ENCODE peak calls at places on chromosome 15, in eight cellular contexts. One of them, this sample, is unnamed.

GRCh38 chr15:57640935-57641682 is 49.4 kb downstream of the MYZAP start:
- DNase-seq in testis: no peak
- DNase-seq in AG04450: no peak
- DNase-seq in BE2C: peak; percentile 38
- DNase-seq in body of pancreas: peak; percentile 38
- DNase-seq in tibial nerve: no peak
- DNase-seq in breast epithelium: no peak
- DNase-seq in IMR-90: peak; percentile 12
- DNase-seq in this sample: no peak

GRCh38 chr15:66654718-66655375 is 47.2 kb upstream of the SMAD6 start:
- DNase-seq in testis: no peak
- DNase-seq in AG04450: no peak
- DNase-seq in BE2C: no peak
- DNase-seq in body of pancreas: no peak
- DNase-seq in tibial nerve: no peak
- DNase-seq in breast epithelium: no peak
- DNase-seq in IMR-90: no peak
- DNase-seq in this sample: peak; percentile 85

GRCh38 chr15:81049835-81050234 is 49.1 kb downstream of the TLNRD1 start:
- DNase-seq in testis: no peak
- DNase-seq in AG04450: no peak
- DNase-seq in BE2C: no peak
- DNase-seq in body of pancreas: no peak
- DNase-seq in tibial nerve: no peak
- DNase-seq in breast epithelium: no peak
- DNase-seq in IMR-90: no peak
- DNase-seq in this sample: no peak

GRCh38 chr15:80940331-80940730 is 49.3 kb downstream of the MESD start:
- DNase-seq in testis: no peak
- DNase-seq in AG04450: no peak
- DNase-seq in BE2C: no peak
- DNase-seq in body of pancreas: no peak
- DNase-seq in tibial nerve: no peak
- DNase-seq in breast epithelium: no peak
- DNase-seq in IMR-90: no peak
- DNase-seq in this sample: no peak

GRCh38 chr15:32838820-32839219 is 121.0 kb downstream of the GREM1 start:
- DNase-seq in testis: no peak
- DNase-seq in AG04450: peak; percentile 59
- DNase-seq in BE2C: no peak
- DNase-seq in body of pancreas: peak; percentile 57
- DNase-seq in tibial nerve: no peak
- DNase-seq in breast epithelium: no peak
- DNase-seq in IMR-90: peak; percentile 97
- DNase-seq in this sample: no peak

GRCh38 chr15:52765779-52766178 is 24.4 kb downstream of the ONECUT1 start:
- DNase-seq in testis: no peak
- DNase-seq in AG04450: no peak
- DNase-seq in BE2C: no peak
- DNase-seq in body of pancreas: peak; percentile 48
- DNase-seq in tibial nerve: no peak
- DNase-seq in breast epithelium: no peak
- DNase-seq in IMR-90: peak; percentile 6
- DNase-seq in this sample: no peak

GRCh38 chr15:71195242-71195641 is 80.0 kb downstream of the THSD4 start:
- DNase-seq in testis: no peak
- DNase-seq in AG04450: no peak
- DNase-seq in BE2C: no peak
- DNase-seq in body of pancreas: no peak
- DNase-seq in tibial nerve: no peak
- DNase-seq in breast epithelium: no peak
- DNase-seq in IMR-90: no peak
- DNase-seq in this sample: no peak

GRCh38 chr15:58770519-58770856 is 614 bp upstream of the MINDY2 start:
- DNase-seq in testis: no peak
- DNase-seq in AG04450: peak; percentile 46
- DNase-seq in BE2C: no peak
- DNase-seq in body of pancreas: no peak
- DNase-seq in tibial nerve: no peak
- DNase-seq in breast epithelium: no peak
- DNase-seq in IMR-90: peak; percentile 84
- DNase-seq in this sample: no peak

GRCh38 chr15:57654136-57654845 is 52.2 kb upstream of the POLR2M start:
- DNase-seq in testis: no peak
- DNase-seq in AG04450: peak; percentile 3
- DNase-seq in BE2C: no peak
- DNase-seq in body of pancreas: no peak
- DNase-seq in tibial nerve: no peak
- DNase-seq in breast epithelium: no peak
- DNase-seq in IMR-90: peak; percentile 27
- DNase-seq in this sample: no peak

GRCh38 chr15:70269991-70270751 is 172.5 kb upstream of the TLE3 start:
- DNase-seq in testis: peak; percentile 46
- DNase-seq in AG04450: no peak
- DNase-seq in BE2C: peak; percentile 76
- DNase-seq in body of pancreas: no peak
- DNase-seq in tibial nerve: no peak
- DNase-seq in breast epithelium: no peak
- DNase-seq in IMR-90: no peak
- DNase-seq in this sample: no peak

GRCh38 chr15:81073796-81074195 is 60.3 kb upstream of the CFAP161 start:
- DNase-seq in testis: no peak
- DNase-seq in AG04450: no peak
- DNase-seq in BE2C: no peak
- DNase-seq in body of pancreas: no peak
- DNase-seq in tibial nerve: no peak
- DNase-seq in breast epithelium: no peak
- DNase-seq in IMR-90: no peak
- DNase-seq in this sample: no peak

GRCh38 chr15:78993931-78994530 is 49.2 kb upstream of the CTSH start:
- DNase-seq in testis: no peak
- DNase-seq in AG04450: no peak
- DNase-seq in BE2C: no peak
- DNase-seq in body of pancreas: no peak
- DNase-seq in tibial nerve: no peak
- DNase-seq in breast epithelium: no peak
- DNase-seq in IMR-90: no peak
- DNase-seq in this sample: peak; percentile 80

GRCh38 chr15:61978225-61978624 is 82.0 kb downstream of the VPS13C start:
- DNase-seq in testis: no peak
- DNase-seq in AG04450: no peak
- DNase-seq in BE2C: no peak
- DNase-seq in body of pancreas: no peak
- DNase-seq in tibial nerve: no peak
- DNase-seq in breast epithelium: no peak
- DNase-seq in IMR-90: no peak
- DNase-seq in this sample: no peak

GRCh38 chr15:100021653-100022052 is 288.4 kb upstream of the LYSMD4 start:
- DNase-seq in testis: peak; percentile 61
- DNase-seq in AG04450: no peak
- DNase-seq in BE2C: peak; percentile 19
- DNase-seq in body of pancreas: no peak
- DNase-seq in tibial nerve: no peak
- DNase-seq in breast epithelium: no peak
- DNase-seq in IMR-90: no peak
- DNase-seq in this sample: no peak

GRCh38 chr15:39589193-39589814 is 8.4 kb downstream of the THBS1 start:
- DNase-seq in testis: no peak
- DNase-seq in AG04450: no peak
- DNase-seq in BE2C: no peak
- DNase-seq in body of pancreas: no peak
- DNase-seq in tibial nerve: no peak
- DNase-seq in breast epithelium: no peak
- DNase-seq in IMR-90: no peak
- DNase-seq in this sample: no peak

GRCh38 chr15:35925634-35926380 is 379.8 kb upstream of the DPH6 start:
- DNase-seq in testis: no peak
- DNase-seq in AG04450: no peak
- DNase-seq in BE2C: no peak
- DNase-seq in body of pancreas: no peak
- DNase-seq in tibial nerve: no peak
- DNase-seq in breast epithelium: no peak
- DNase-seq in IMR-90: peak; percentile 47
- DNase-seq in this sample: no peak

GRCh38 chr15:87632364-87632763 is 624.2 kb downstream of the NTRK3 start:
- DNase-seq in testis: no peak
- DNase-seq in AG04450: no peak
- DNase-seq in BE2C: no peak
- DNase-seq in body of pancreas: no peak
- DNase-seq in tibial nerve: no peak
- DNase-seq in breast epithelium: no peak
- DNase-seq in IMR-90: no peak
- DNase-seq in this sample: no peak

GRCh38 chr15:62391565-62392262 is 226.6 kb upstream of the C2CD4B start:
- DNase-seq in testis: peak; percentile 50
- DNase-seq in AG04450: no peak
- DNase-seq in BE2C: peak; percentile 62
- DNase-seq in body of pancreas: peak; percentile 60
- DNase-seq in tibial nerve: peak; percentile 19
- DNase-seq in breast epithelium: peak; percentile 24
- DNase-seq in IMR-90: peak; percentile 34
- DNase-seq in this sample: peak; percentile 55

GRCh38 chr15:101710806-101711205 is 13.5 kb downstream of the TARS3 start:
- DNase-seq in testis: no peak
- DNase-seq in AG04450: peak; percentile 23
- DNase-seq in BE2C: no peak
- DNase-seq in body of pancreas: no peak
- DNase-seq in tibial nerve: no peak
- DNase-seq in breast epithelium: no peak
- DNase-seq in IMR-90: peak; percentile 52
- DNase-seq in this sample: no peak

GRCh38 chr15:33021806-33022389 is 172.6 kb downstream of the FMN1 start:
- DNase-seq in testis: no peak
- DNase-seq in AG04450: peak; percentile 34
- DNase-seq in BE2C: peak; percentile 36
- DNase-seq in body of pancreas: no peak
- DNase-seq in tibial nerve: no peak
- DNase-seq in breast epithelium: no peak
- DNase-seq in IMR-90: peak; percentile 75
- DNase-seq in this sample: no peak

GRCh38 chr15:91813924-91814323 is 39.6 kb upstream of the SLCO3A1 start:
- DNase-seq in testis: no peak
- DNase-seq in AG04450: no peak
- DNase-seq in BE2C: no peak
- DNase-seq in body of pancreas: no peak
- DNase-seq in tibial nerve: no peak
- DNase-seq in breast epithelium: no peak
- DNase-seq in IMR-90: no peak
- DNase-seq in this sample: no peak

GRCh38 chr15:83380026-83380425 is 67.1 kb upstream of the SH3GL3 start:
- DNase-seq in testis: no peak
- DNase-seq in AG04450: no peak
- DNase-seq in BE2C: no peak
- DNase-seq in body of pancreas: no peak
- DNase-seq in tibial nerve: no peak
- DNase-seq in breast epithelium: no peak
- DNase-seq in IMR-90: no peak
- DNase-seq in this sample: no peak

DNA sequence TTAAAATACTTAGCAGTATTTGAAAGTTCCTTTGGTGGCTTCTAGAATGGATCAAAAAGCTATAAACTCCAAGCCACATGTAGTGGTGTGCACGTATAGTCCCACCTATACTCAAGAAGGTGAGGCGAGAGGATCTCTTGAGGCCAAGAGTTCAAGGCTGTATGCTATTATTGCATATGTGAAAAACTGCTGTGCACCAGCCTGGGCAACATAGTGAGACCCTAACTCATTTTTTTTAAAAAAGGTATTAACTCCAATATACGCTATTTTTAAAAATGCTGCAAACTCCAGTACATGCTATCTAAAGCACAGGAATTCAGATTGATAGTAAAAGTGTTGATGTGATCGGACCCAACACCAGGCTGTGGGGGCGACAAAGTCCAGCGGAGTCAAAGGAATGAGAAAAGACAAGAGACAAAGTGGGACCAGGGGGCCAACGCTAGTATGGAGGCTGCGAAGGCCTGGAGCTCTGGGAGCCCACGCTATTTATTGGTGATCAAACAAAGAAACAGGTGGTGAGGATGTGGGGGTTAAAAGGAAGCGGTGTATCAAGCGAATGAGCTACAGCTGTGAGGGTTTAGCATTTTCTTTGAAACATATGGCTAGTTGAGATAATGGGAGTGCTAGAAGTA is 66.6 kb downstream of the ARIH1 start:
- DNase-seq in testis: no peak
- DNase-seq in AG04450: no peak
- DNase-seq in BE2C: no peak
- DNase-seq in body of pancreas: no peak
- DNase-seq in tibial nerve: no peak
- DNase-seq in breast epithelium: no peak
- DNase-seq in IMR-90: no peak
- DNase-seq in this sample: no peak
- H3K9me3 ChIP-seq in testis: no peaks in the 10 kb centered on the region
- H3K9me3 ChIP-seq in AG04450: peaks cover 7% of the 10 kb centered on the region
- H3K9me3 ChIP-seq in BE2C: peaks cover 4% of the 10 kb centered on the region
- H3K9me3 ChIP-seq in body of pancreas: no peaks in the 10 kb centered on the region
- H3K9me3 ChIP-seq in tibial nerve: no peaks in the 10 kb centered on the region
- H3K9me3 ChIP-seq in breast epithelium: peaks cover 6% of the 10 kb centered on the region
- H3K9me3 ChIP-seq in IMR-90: peaks cover 8% of the 10 kb centered on the region
- H3K9me3 ChIP-seq in this sample: no peaks in the 10 kb centered on the region

GRCh38 chr15:25059698-25060471 is 105.1 kb downstream of the SNRPN start:
- DNase-seq in testis: peak; percentile 9
- DNase-seq in AG04450: no peak
- DNase-seq in BE2C: no peak
- DNase-seq in body of pancreas: no peak
- DNase-seq in tibial nerve: no peak
- DNase-seq in breast epithelium: no peak
- DNase-seq in IMR-90: no peak
- DNase-seq in this sample: no peak
- H3K9me3 ChIP-seq in testis: no peaks in the 10 kb centered on the region
- H3K9me3 ChIP-seq in AG04450: peaks cover 100% of the 10 kb centered on the region
- H3K9me3 ChIP-seq in BE2C: peaks cover 43% of the 10 kb centered on the region
- H3K9me3 ChIP-seq in body of pancreas: no peaks in the 10 kb centered on the region
- H3K9me3 ChIP-seq in tibial nerve: peaks cover 13% of the 10 kb centered on the region
- H3K9me3 ChIP-seq in breast epithelium: peaks cover 100% of the 10 kb centered on the region
- H3K9me3 ChIP-seq in IMR-90: peaks cover 100% of the 10 kb centered on the region
- H3K9me3 ChIP-seq in this sample: peaks cover 100% of the 10 kb centered on the region

GRCh38 chr15:26572606-26573350 is 200.1 kb downstream of the GABRB3 start:
- DNase-seq in testis: no peak
- DNase-seq in AG04450: no peak
- DNase-seq in BE2C: no peak
- DNase-seq in body of pancreas: no peak
- DNase-seq in tibial nerve: no peak
- DNase-seq in breast epithelium: no peak
- DNase-seq in IMR-90: no peak
- DNase-seq in this sample: no peak
- H3K9me3 ChIP-seq in testis: no peaks in the 10 kb centered on the region
- H3K9me3 ChIP-seq in AG04450: peaks cover 17% of the 10 kb centered on the region
- H3K9me3 ChIP-seq in BE2C: no peaks in the 10 kb centered on the region
- H3K9me3 ChIP-seq in body of pancreas: no peaks in the 10 kb centered on the region
- H3K9me3 ChIP-seq in tibial nerve: no peaks in the 10 kb centered on the region
- H3K9me3 ChIP-seq in breast epithelium: no peaks in the 10 kb centered on the region
- H3K9me3 ChIP-seq in IMR-90: peaks cover 17% of the 10 kb centered on the region
- H3K9me3 ChIP-seq in this sample: no peaks in the 10 kb centered on the region

DNA sequence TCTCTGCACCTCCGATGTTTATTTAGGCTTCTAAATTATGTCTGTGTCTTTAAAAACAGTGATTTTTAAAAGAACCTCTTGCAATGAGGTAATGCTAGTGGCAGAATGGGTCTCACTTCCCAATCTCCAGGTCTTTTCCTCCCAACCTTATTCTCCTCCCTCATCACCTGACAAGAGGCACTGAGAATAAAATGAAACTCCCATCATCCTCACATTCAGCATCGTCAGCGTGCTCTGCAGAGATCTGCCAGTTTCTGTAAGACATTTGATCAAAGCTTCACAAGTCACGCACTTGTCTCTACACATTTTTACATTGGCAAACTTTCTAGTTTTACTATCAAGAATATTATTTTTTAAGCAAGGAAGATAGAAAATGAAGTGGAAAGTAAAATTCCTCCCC is 420.5 kb downstream of the GABRB3 start:
- DNase-seq in testis: no peak
- DNase-seq in AG04450: no peak
- DNase-seq in BE2C: no peak
- DNase-seq in body of pancreas: no peak
- DNase-seq in tibial nerve: no peak
- DNase-seq in breast epithelium: no peak
- DNase-seq in IMR-90: no peak
- DNase-seq in this sample: no peak
- H3K9me3 ChIP-seq in testis: no peaks in the 10 kb centered on the region
- H3K9me3 ChIP-seq in AG04450: peaks cover 18% of the 10 kb centered on the region
- H3K9me3 ChIP-seq in BE2C: no peaks in the 10 kb centered on the region
- H3K9me3 ChIP-seq in body of pancreas: no peaks in the 10 kb centered on the region
- H3K9me3 ChIP-seq in tibial nerve: no peaks in the 10 kb centered on the region
- H3K9me3 ChIP-seq in breast epithelium: peaks cover 6% of the 10 kb centered on the region
- H3K9me3 ChIP-seq in IMR-90: peaks cover 13% of the 10 kb centered on the region
- H3K9me3 ChIP-seq in this sample: peaks cover 20% of the 10 kb centered on the region